ENCODE peak calls at places on chromosomes 1 and 21, in ten cellular contexts. R, O, N, I, C, D, L, Y, Z and P are unnamed samples. For H3K27me3, the result is how much of the 10 kb centered on the place peaks cover.

GRCh38 chr1:17438176-17438976 is 1.1 kb downstream of the RCC2 start:
- DNase-seq in L (peak), Z (peak), N (peak), O (no peak), C (peak), I (peak), D (peak), Y (peak), R (peak), P (peak)

GRCh38 chr1:50438945-50439344 is 15.7 kb upstream of the DMRTA2 start:
- DNase-seq in N (no peak), I (no peak), L (no peak), Z (no peak), O (no peak), R (no peak), D (no peak), C (no peak), Y (no peak), P (no peak)

GRCh38 chr1:54429838-54430237 is 23.6 kb upstream of the SSBP3 start:
- DNase-seq in Y (no peak), C (no peak), D (no peak), R (no peak), I (no peak), Z (no peak), N (no peak), L (peak), O (peak), P (no peak)

GRCh38 chr21:42150458-42151085 is 68.4 kb upstream of the ABCG1 start:
- DNase-seq in Y (no peak), C (no peak), D (no peak), N (no peak), I (no peak), L (peak), R (no peak), Z (no peak), O (no peak), P (no peak)

GRCh38 chr1:24047101-24047459 is 64.9 kb downstream of the MYOM3 start:
- DNase-seq in I (no peak), Y (peak), L (peak), R (no peak), D (no peak), Z (no peak), C (no peak), N (peak), O (peak), P (no peak)

GRCh38 chr21:41970099-41970391 is 16.2 kb upstream of the C2CD2 start:
- DNase-seq in Y (no peak), L (no peak), N (no peak), Z (no peak), O (no peak), R (no peak), C (peak), I (no peak), D (no peak), P (peak)

GRCh38 chr1:241551759-241552638 is 19.8 kb downstream of the KMO start:
- DNase-seq in R (no peak), I (no peak), L (peak), Y (no peak), N (peak), D (peak), O (peak), Z (no peak), C (no peak), P (peak)

GRCh38 chr1:22107126-22107525 is 35.8 kb downstream of the WNT4 start:
- DNase-seq in R (no peak), I (no peak), O (no peak), C (no peak), Y (no peak), D (no peak), Z (no peak), N (no peak), L (no peak), P (no peak)

GRCh38 chr1:25650219-25650576 is 33.6 kb downstream of the MAN1C1 start:
- DNase-seq in R (no peak), D (no peak), O (no peak), C (no peak), Y (no peak), N (no peak), Z (no peak), L (no peak), I (no peak), P (no peak)

GRCh38 chr1:202085682-202086373 is 36.9 kb upstream of the GPR37L1 start:
- DNase-seq in D (no peak), Z (no peak), N (no peak), C (peak), O (no peak), R (no peak), Y (peak), L (no peak), I (no peak), P (peak)

GRCh38 chr1:36411674-36412648 is 14.3 kb upstream of the LSM10 start:
- DNase-seq in L (no peak), N (no peak), I (peak), R (no peak), Z (peak), C (no peak), Y (no peak), O (no peak), D (no peak), P (no peak)

GRCh38 chr21:32918467-32919140 is 107.1 kb upstream of the OLIG2 start:
- DNase-seq in N (no peak), R (no peak), Z (no peak), I (no peak), D (no peak), O (no peak), C (no peak), Y (no peak), L (no peak), P (no peak)

GRCh38 chr1:202505356-202505755 is 156.9 kb downstream of the PPP1R12B start:
- DNase-seq in C (no peak), L (no peak), N (no peak), R (no peak), D (no peak), Z (peak), Y (peak), O (no peak), I (no peak), P (peak)

GRCh38 chr1:67052741-67053534 is 1.0 kb downstream of the SLC35D1 start:
- DNase-seq in L (peak), Z (peak), I (peak), C (peak), Y (peak), D (no peak), O (peak), N (peak), R (no peak), P (peak)

DNA sequence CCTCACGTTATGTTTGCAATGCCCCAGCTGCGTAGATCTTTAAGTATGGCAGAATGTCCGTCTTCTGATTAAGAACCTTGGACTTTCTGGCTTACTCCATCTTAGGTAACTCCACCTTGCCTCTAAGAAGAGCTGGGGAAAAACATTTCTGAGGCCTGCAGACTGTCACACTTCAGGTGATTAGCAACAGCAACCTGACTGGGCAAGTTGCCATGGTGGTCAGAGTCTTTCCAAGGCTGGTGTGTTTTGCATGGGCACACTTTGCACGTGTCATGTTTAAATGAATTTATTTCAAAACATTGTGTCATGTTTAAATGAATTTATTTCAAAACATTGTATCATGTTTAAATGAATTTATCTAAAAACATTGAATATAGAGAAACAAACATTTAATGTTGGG is 811 bp downstream of the KPRP start:
- DNase-seq in D (no peak), I (no peak), N (no peak), R (no peak), Y (no peak), O (no peak), Z (no peak), C (no peak), L (no peak), P (no peak)
- H3K27me3 ChIP-seq in D (under half), I (under half), N (under half), R (under half), Y (under half), O (under half), Z (under half), C (under half), L (under half), P (under half)

DNA sequence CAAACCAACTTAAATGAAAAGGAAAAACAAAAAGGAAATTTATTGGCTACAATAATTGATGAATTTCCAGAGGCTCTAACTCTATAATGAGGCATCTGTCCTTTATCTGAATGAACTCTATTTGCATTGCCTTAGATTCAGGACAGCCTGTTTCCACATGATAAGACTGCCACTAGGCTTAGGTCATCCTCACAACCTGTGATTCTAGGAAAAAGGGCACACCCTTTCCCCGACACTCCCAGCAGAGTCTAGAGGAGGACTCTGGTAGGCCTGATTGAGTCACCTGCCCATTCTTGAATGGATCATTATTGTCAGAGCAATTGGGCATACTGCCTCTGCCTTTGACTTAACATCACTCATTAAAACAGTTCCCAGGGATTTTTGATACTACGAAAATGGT is 262.8 kb downstream of the TPR start:
- DNase-seq in N (no peak), D (no peak), O (no peak), L (no peak), C (no peak), R (no peak), Z (no peak), I (no peak), Y (no peak), P (no peak)
- H3K27me3 ChIP-seq in N (under half), D (under half), O (under half), L (under half), C (under half), R (under half), Z (under half), I (under half), Y (under half), P (under half)

GRCh38 chr1:3762151-3762872 is 10.1 kb downstream of the CCDC27 start:
- DNase-seq in N (no peak), C (no peak), O (no peak), D (no peak), Y (no peak), Z (no peak), I (no peak), R (no peak), L (no peak), P (no peak)
- H3K27me3 ChIP-seq in N (half or more), C (under half), O (under half), D (under half), Y (half or more), Z (under half), I (under half), R (under half), L (under half), P (under half)

DNA sequence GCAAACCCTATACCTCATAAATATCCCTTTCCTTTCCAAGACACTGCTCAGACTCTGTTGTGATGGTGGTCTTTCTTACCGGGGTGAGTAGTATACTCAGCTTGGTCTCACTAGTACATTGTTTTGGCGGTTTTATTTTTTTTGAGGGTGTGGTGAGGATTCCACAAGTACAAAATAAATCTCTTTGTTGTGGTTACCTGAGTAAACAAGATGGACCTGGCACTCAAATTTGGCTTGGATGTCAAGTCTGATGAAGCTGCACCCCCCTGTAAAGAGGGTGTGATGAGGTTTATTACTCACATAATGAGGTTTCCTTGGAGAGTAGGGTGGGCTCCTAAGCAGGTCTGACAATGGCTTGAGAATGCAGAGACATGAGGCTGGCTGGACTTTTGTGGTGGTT is 68.2 kb upstream of the KCNJ6 start:
- DNase-seq in N (no peak), D (no peak), O (no peak), C (no peak), I (no peak), Y (peak), Z (no peak), R (no peak), L (no peak), P (no peak)
- H3K27me3 ChIP-seq in N (under half), D (under half), O (under half), C (under half), I (under half), Y (under half), Z (under half), R (under half), L (under half), P (under half)

GRCh38 chr1:228903573-228904122 is 168.4 kb downstream of the RHOU start:
- DNase-seq in C (no peak), I (no peak), O (no peak), Z (no peak), N (no peak), Y (no peak), R (no peak), D (no peak), L (no peak), P (no peak)
- H3K27me3 ChIP-seq in C (under half), I (under half), O (under half), Z (under half), N (under half), Y (under half), R (under half), D (under half), L (under half), P (under half)

GRCh38 chr1:223264529-223264928 is 99.4 kb downstream of the SUSD4 start:
- DNase-seq in O (no peak), I (no peak), D (no peak), R (no peak), L (no peak), Y (no peak), N (no peak), C (no peak), Z (no peak), P (no peak)
- H3K27me3 ChIP-seq in O (under half), I (under half), D (under half), R (under half), L (under half), Y (under half), N (under half), C (under half), Z (under half), P (under half)

DNA sequence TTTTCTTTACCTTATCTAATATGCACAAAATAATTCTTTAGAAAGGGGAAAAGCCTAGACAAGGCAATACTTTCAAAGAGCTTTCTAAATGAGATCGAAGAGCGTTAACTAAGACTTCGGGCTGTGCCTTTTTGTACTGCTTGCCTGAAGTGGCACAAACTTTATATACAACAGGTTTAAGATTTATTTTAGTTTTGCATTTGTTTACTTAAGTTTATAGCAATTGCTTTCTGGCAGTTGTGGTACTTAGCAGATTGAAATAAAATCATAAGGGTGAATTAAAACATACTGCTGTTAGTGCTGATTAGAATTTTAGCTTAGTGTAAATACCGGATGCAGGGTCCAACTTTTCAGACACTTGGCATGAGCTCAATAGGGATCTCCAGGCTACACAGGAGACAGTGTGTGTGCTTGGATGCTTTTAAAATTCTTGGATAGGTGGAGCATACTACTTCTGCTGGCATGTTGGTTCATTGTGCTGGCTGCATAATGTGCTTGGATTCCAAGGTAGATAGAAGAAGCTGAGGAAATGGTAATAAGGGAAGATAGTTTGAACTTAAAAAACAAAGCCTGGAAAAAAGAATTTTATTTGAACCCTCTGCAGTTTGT is 159.6 kb downstream of the NFIA start:
- DNase-seq in Y (no peak), O (no peak), I (no peak), Z (no peak), L (no peak), R (no peak), D (no peak), C (no peak), N (no peak), P (no peak)
- H3K27me3 ChIP-seq in Y (under half), O (under half), I (under half), Z (under half), L (under half), R (under half), D (under half), C (under half), N (under half), P (under half)

GRCh38 chr1:39625462-39626273 is 13.8 kb downstream of the HEYL start:
- DNase-seq in L (peak), D (no peak), C (peak), N (peak), R (peak), Z (peak), O (peak), I (no peak), Y (no peak), P (peak)
- H3K27me3 ChIP-seq in L (under half), D (under half), C (under half), N (under half), R (under half), Z (under half), O (under half), I (under half), Y (under half), P (under half)

GRCh38 chr1:160077496-160077895 is 3.8 kb upstream of the KCNJ9 start:
- DNase-seq in N (no peak), I (no peak), L (peak), R (no peak), Z (no peak), D (no peak), O (no peak), Y (no peak), C (no peak), P (no peak)
- H3K27me3 ChIP-seq in N (half or more), I (under half), L (half or more), R (under half), Z (half or more), D (under half), O (under half), Y (half or more), C (under half), P (under half)